ENCODE peak calls at places on chromosomes 13 and 19, in ten cellular contexts. I is activated CD4-positive, alpha-beta T cell treated with anti-CD3 and anti-CD28 coated beads, Interleukin-2, amount 10 ng/mL, durations not matched to agents 7 days and 5 days; N is anterior cingulate cortex; J is GDM1; P is epithelial cell of proximal tubule; Q is frontal cortex; F is cardiac muscle cell; Y is KBM-7; S is breast epithelium; B is left cardiac atrium. V is an unnamed sample.

GRCh38 chr13:114099918-114100445 is 32.4 kb downstream of the RASA3 start:
- DNase-seq in I (no peak), N (no peak), J (no peak), P (no peak), Q (no peak), F (peak), Y (no peak), S (no peak), B (peak), V (no peak)

GRCh38 chr19:50932690-50933083 is 20.2 kb downstream of the KLK5 start:
- DNase-seq in I (no peak), N (no peak), J (no peak), P (no peak), Q (no peak), F (no peak), Y (no peak), S (no peak), B (no peak), V (no peak)

GRCh38 chr19:46812898-46813569 is 24.6 kb upstream of the SLC1A5 start:
- DNase-seq in I (no peak), N (no peak), J (no peak), P (no peak), Q (no peak), F (no peak), Y (no peak), S (peak), B (peak), V (no peak)

GRCh38 chr19:29714371-29714952 is 599 bp downstream of the C19orf12 start:
- DNase-seq in I (peak), N (no peak), J (no peak), P (no peak), Q (no peak), F (no peak), Y (no peak), S (no peak), B (no peak), V (no peak)

GRCh38 chr13:20969182-20969581 is 66.6 kb upstream of the XPO4 start:
- DNase-seq in I (no peak), N (no peak), J (no peak), P (no peak), Q (no peak), F (peak), Y (no peak), S (no peak), B (no peak), V (no peak)

GRCh38 chr13:46778879-46779278 is 18.1 kb downstream of the ESD start:
- DNase-seq in I (no peak), N (no peak), J (no peak), P (no peak), Q (no peak), F (peak), Y (no peak), S (no peak), B (no peak), V (no peak)

GRCh38 chr19:48244289-48244688 is 11.4 kb downstream of the CARD8 start:
- DNase-seq in I (peak), N (no peak), J (peak), P (no peak), Q (no peak), F (peak), Y (peak), S (no peak), B (no peak), V (no peak)

GRCh38 chr13:51959773-51960172 is 51.5 kb downstream of the ATP7B start:
- DNase-seq in I (no peak), N (no peak), J (no peak), P (no peak), Q (no peak), F (no peak), Y (no peak), S (no peak), B (no peak), V (no peak)

GRCh38 chr19:41871573-41872383 is 5.3 kb upstream of the CD79A start:
- DNase-seq in I (peak), N (no peak), J (peak), P (no peak), Q (no peak), F (peak), Y (peak), S (no peak), B (peak), V (no peak)

GRCh38 chr13:79285159-79285558 is 120.9 kb downstream of the RBM26 start:
- DNase-seq in I (no peak), N (no peak), J (no peak), P (no peak), Q (no peak), F (no peak), Y (no peak), S (no peak), B (no peak), V (no peak)

GRCh38 chr13:93173656-93174055 is 53.0 kb upstream of the GPC6 start:
- DNase-seq in I (no peak), N (no peak), J (no peak), P (no peak), Q (no peak), F (no peak), Y (no peak), S (no peak), B (no peak), V (no peak)

GRCh38 chr13:84479656-84480055 is 597.4 kb upstream of the SLITRK1 start:
- DNase-seq in I (no peak), N (no peak), J (no peak), P (no peak), Q (no peak), F (no peak), Y (no peak), S (no peak), B (no peak), V (no peak)

GRCh38 chr13:42985312-42986175 is 6.5 kb downstream of the EPSTI1 start:
- DNase-seq in I (no peak), N (no peak), J (no peak), P (peak), Q (no peak), F (peak), Y (no peak), S (no peak), B (no peak), V (no peak)

GRCh38 chr19:36528921-36529518 is 949 bp upstream of the ZNF260 start:
- DNase-seq in I (no peak), N (no peak), J (no peak), P (no peak), Q (peak), F (no peak), Y (no peak), S (no peak), B (no peak), V (no peak)

GRCh38 chr13:36736119-36736726 is 62.4 kb downstream of the SERTM1 start:
- DNase-seq in I (peak), N (peak), J (peak), P (no peak), Q (peak), F (peak), Y (peak), S (no peak), B (peak), V (peak)

GRCh38 chr19:17340302-17340870 is 3.0 kb downstream of the GTPBP3 start:
- DNase-seq in I (no peak), N (no peak), J (no peak), P (no peak), Q (no peak), F (no peak), Y (no peak), S (no peak), B (no peak), V (no peak)

GRCh38 chr19:2798733-2799132 is 13.4 kb downstream of the THOP1 start:
- DNase-seq in I (no peak), N (no peak), J (no peak), P (no peak), Q (no peak), F (peak), Y (no peak), S (no peak), B (peak), V (no peak)

GRCh38 chr19:14366529-14366928 is 14.7 kb upstream of the ADGRE5 start:
- DNase-seq in I (peak), N (no peak), J (peak), P (no peak), Q (no peak), F (peak), Y (peak), S (peak), B (peak), V (no peak)

GRCh38 chr13:24228852-24229458 is 68.4 kb downstream of the SPATA13 start:
- DNase-seq in I (peak), N (no peak), J (peak), P (no peak), Q (no peak), F (peak), Y (peak), S (no peak), B (no peak), V (peak)

GRCh38 chr13:57763689-57764088 is 132.1 kb downstream of the PCDH17 start:
- DNase-seq in I (no peak), N (no peak), J (no peak), P (no peak), Q (no peak), F (no peak), Y (no peak), S (no peak), B (no peak), V (no peak)

GRCh38 chr13:65497265-65497664 is 1732.9 kb downstream of the PCDH9 start:
- DNase-seq in I (no peak), N (no peak), J (no peak), P (peak), Q (no peak), F (no peak), Y (no peak), S (no peak), B (no peak), V (no peak)

GRCh38 chr19:2770055-2771013 is 12.7 kb downstream of the SGTA start:
- DNase-seq in I (no peak), N (peak), J (peak), P (no peak), Q (no peak), F (peak), Y (peak), S (peak), B (peak), V (no peak)

GRCh38 chr19:56837492-56837891 is 3.0 kb downstream of the PEG3 start:
- DNase-seq in I (no peak), N (peak), J (no peak), P (no peak), Q (peak), F (peak), Y (no peak), S (peak), B (peak), V (no peak)

GRCh38 chr13:51643114-51643881 is 59.0 kb downstream of the WDFY2 start:
- DNase-seq in I (no peak), N (no peak), J (no peak), P (peak), Q (no peak), F (peak), Y (no peak), S (no peak), B (no peak), V (no peak)

GRCh38 chr19:38543807-38544568 is 73.8 kb downstream of the MAP4K1 start:
- DNase-seq in I (peak), N (peak), J (peak), P (no peak), Q (peak), F (peak), Y (peak), S (peak), B (peak), V (no peak)

GRCh38 chr19:18379803-18380747 is 5.9 kb upstream of the GDF15 start:
- DNase-seq in I (no peak), N (no peak), J (no peak), P (peak), Q (no peak), F (peak), Y (peak), S (peak), B (peak), V (no peak)

GRCh38 chr19:14031719-14032480 is at the start of gene IL27RA:
- DNase-seq in I (peak), N (peak), J (peak), P (no peak), Q (no peak), F (peak), Y (peak), S (peak), B (peak), V (peak)

GRCh38 chr19:51246153-51246552 is 4.7 kb upstream of the SIGLECL1 start:
- DNase-seq in I (no peak), N (no peak), J (peak), P (peak), Q (no peak), F (peak), Y (peak), S (no peak), B (no peak), V (no peak)

V was measured in neuronal stem cell.